ENCODE peak calls at places on chromosomes 4 and X, in seven cellular contexts. I, M, F, S, U, X and B are unnamed samples.

GRCh38 chrX:55451990-55452824 is at the start of gene MAGEH1:
- DNase-seq in I (peak; percentile 65), M (peak; percentile 84), F (peak; percentile 86), S (peak; percentile 80), U (peak; percentile 65), X (peak; percentile 85), B (peak; percentile 47)

GRCh38 chrX:109774706-109775105 is 41.6 kb upstream of the ACSL4 start:
- DNase-seq in I (no peak), M (no peak), F (no peak), S (no peak), U (no peak), X (no peak), B (no peak)

GRCh38 chr4:138851626-138852443 is 163.7 kb upstream of the NOCT start:
- DNase-seq in I (no peak), M (no peak), F (no peak), S (no peak), U (no peak), X (no peak), B (no peak)

GRCh38 chrX:13220916-13221315 is 98.9 kb downstream of the ATXN3L start:
- DNase-seq in I (no peak), M (no peak), F (no peak), S (no peak), U (no peak), X (no peak), B (no peak)

GRCh38 chr4:162126754-162127153 is 37.0 kb downstream of the FSTL5 start:
- DNase-seq in I (no peak), M (no peak), F (no peak), S (no peak), U (no peak), X (no peak), B (no peak)

GRCh38 chrX:31590581-31591113 is 518.8 kb upstream of the FTHL17 start:
- DNase-seq in I (no peak), M (no peak), F (no peak), S (no peak), U (no peak), X (no peak), B (no peak)

GRCh38 chrX:25968920-25969319 is 169.2 kb upstream of the MAGEB18 start:
- DNase-seq in I (no peak), M (no peak), F (no peak), S (peak; percentile 23), U (no peak), X (no peak), B (no peak)

GRCh38 chr4:69617083-69617694 is 22.3 kb downstream of the UGT2A2 start:
- DNase-seq in I (no peak), M (no peak), F (peak; percentile 7), S (no peak), U (no peak), X (no peak), B (no peak)

GRCh38 chr4:94436512-94436911 is 15.2 kb upstream of the PDLIM5 start:
- DNase-seq in I (no peak), M (no peak), F (no peak), S (no peak), U (no peak), X (no peak), B (no peak)

GRCh38 chr4:128232719-128233118 is 54.9 kb downstream of the PGRMC2 start:
- DNase-seq in I (no peak), M (no peak), F (no peak), S (no peak), U (no peak), X (no peak), B (no peak)

GRCh38 chr4:32789026-32789608 is 2068.9 kb downstream of the PCDH7 start:
- DNase-seq in I (no peak), M (no peak), F (no peak), S (no peak), U (no peak), X (no peak), B (no peak)

GRCh38 chr4:6427439-6428090 is 44.8 kb downstream of the PPP2R2C start:
- DNase-seq in I (no peak), M (no peak), F (no peak), S (no peak), U (no peak), X (no peak), B (no peak)

GRCh38 chr4:156547439-156547838 is 424.2 kb downstream of the PDGFC start:
- DNase-seq in I (no peak), M (no peak), F (no peak), S (no peak), U (no peak), X (no peak), B (no peak)

GRCh38 chr4:164087733-164088132 is 593.2 kb downstream of the TMA16 start:
- DNase-seq in I (no peak), M (no peak), F (no peak), S (no peak), U (no peak), X (no peak), B (no peak)

GRCh38 chr4:106795326-106795725 is 240.8 kb downstream of the DKK2 start:
- DNase-seq in I (no peak), M (no peak), F (no peak), S (no peak), U (no peak), X (no peak), B (no peak)

GRCh38 chr4:102685768-102686167 is 75.0 kb downstream of the MANBA start:
- DNase-seq in I (no peak), M (no peak), F (no peak), S (no peak), U (no peak), X (no peak), B (no peak)

GRCh38 chr4:78612398-78613005 is 60.9 kb downstream of the ANXA3 start:
- DNase-seq in I (no peak), M (no peak), F (peak; percentile 82), S (peak; percentile 37), U (no peak), X (no peak), B (no peak)

GRCh38 chrX:118345045-118345400 is 883 bp upstream of the WDR44 start:
- DNase-seq in I (no peak), M (no peak), F (no peak), S (no peak), U (no peak), X (no peak), B (no peak)

GRCh38 chrX:101550362-101550761 is at the start of gene ARMCX1:
- DNase-seq in I (peak; percentile 67), M (peak; percentile 70), F (no peak), S (peak; percentile 68), U (peak; percentile 54), X (peak; percentile 88), B (peak; percentile 11)

GRCh38 chrX:5726246-5726645 is 502.4 kb downstream of the NLGN4X start:
- DNase-seq in I (no peak), M (no peak), F (no peak), S (no peak), U (no peak), X (peak; percentile 23), B (no peak)

GRCh38 chrX:3669841-3670240 is 43.6 kb downstream of the PRKX start:
- DNase-seq in I (no peak), M (no peak), F (no peak), S (no peak), U (no peak), X (no peak), B (no peak)

GRCh38 chr4:123640271-123640670 is 243.7 kb downstream of the SPRY1 start:
- DNase-seq in I (no peak), M (no peak), F (no peak), S (no peak), U (no peak), X (no peak), B (no peak)

GRCh38 chrX:151983186-151983585 is 8.7 kb upstream of the GABRE start:
- DNase-seq in I (no peak), M (no peak), F (no peak), S (no peak), U (no peak), X (no peak), B (no peak)

GRCh38 chrX:56219702-56220101 is 12.5 kb upstream of the KLF8 start:
- DNase-seq in I (no peak), M (no peak), F (no peak), S (no peak), U (no peak), X (no peak), B (no peak)

DNA sequence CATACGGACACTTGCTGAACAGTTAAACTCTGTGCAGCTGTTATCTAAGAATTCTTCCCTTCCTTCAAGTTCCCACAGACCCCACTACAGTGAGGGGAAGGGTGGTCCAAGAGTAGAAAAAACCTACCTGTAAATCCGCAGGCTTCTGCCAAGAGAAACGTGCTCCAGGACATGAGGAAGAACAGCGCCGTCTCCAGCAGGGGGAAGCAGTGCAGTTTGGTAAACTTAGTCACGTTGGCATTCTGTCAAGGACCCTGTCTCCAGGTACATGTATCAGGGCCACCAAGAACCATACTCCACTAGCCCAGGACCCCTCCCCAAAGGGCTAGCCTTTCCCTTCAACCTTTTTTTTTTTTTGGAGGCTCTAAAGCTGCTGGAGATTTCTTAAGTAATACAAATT is 79.9 kb downstream of the CHST7 start:
- DNase-seq in I (no peak), M (no peak), F (peak; percentile 5), S (peak; percentile 37), U (no peak), X (no peak), B (no peak)
- TF ChIP-seq CTCF in I (no peak), M (no peak), F (peak; percentile 46), S (peak; percentile 52), U (no peak), X (no peak), B (no peak)

DNA sequence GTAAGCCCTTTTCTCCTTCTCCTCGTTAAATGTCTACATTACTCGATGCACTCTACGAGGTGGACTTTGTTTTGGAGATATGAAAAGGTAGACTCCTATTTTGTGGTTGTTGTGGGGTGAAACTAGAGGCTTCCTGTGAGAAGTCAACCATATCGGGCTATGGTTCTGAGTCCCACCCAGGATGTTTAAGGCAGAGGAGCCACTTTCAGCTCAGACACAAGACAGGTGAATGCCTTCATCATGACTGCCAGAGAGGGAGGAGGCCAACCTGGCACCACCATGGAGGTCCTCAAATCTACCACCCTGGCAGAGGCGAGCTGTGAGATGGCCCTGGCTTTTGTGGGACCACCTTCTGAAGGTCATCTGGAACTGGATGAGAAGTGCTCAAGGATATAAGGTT is 154.4 kb upstream of the KLF3 start:
- DNase-seq in I (no peak), M (no peak), F (no peak), S (no peak), U (no peak), X (no peak), B (no peak)
- H3K4me1 ChIP-seq in I (no peaks in the 10 kb centered on the region), M (no peaks in the 10 kb centered on the region), F (no peaks in the 10 kb centered on the region), S (no peaks in the 10 kb centered on the region), U (no peaks in the 10 kb centered on the region), X (no peaks in the 10 kb centered on the region), B (no peaks in the 10 kb centered on the region)

DNA sequence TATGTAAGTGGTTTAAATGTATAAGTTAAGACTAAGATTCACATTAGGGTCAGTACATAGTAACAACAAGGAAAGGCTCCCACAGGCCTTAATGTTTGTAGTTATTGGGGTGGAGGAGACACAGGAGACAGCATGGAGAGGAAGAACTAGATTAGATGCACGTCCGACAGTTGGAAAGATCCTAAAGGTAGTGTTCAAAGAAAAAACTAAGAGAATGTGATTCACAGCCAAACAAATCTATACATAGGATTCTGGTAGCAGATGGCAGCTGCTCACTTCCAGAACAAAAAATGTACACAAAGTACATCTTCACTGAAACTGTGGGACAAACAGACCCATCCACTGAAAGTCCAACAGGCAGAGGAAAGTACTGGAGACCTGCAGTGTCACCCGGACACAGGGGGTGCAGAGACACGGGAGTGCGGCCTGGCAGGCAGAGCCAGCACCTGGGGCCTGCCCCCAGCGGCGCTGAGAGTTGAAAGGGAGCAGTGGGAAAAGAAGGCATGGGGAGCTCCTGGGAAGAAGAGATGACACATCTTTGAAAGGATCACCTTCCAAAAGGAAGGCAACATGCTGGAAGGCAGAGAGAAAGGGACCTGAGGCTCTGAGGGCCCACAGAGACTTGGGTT is 40.0 kb downstream of the NELFA start:
- DNase-seq in I (no peak), M (no peak), F (no peak), S (no peak), U (no peak), X (no peak), B (no peak)
- H3K36me3 ChIP-seq in I (peaks cover 60% of the 10 kb centered on the region), M (peaks cover 24% of the 10 kb centered on the region), F (peaks cover 90% of the 10 kb centered on the region), S (peaks cover 73% of the 10 kb centered on the region), U (no peaks in the 10 kb centered on the region), X (peaks cover 17% of the 10 kb centered on the region), B (peaks cover 3% of the 10 kb centered on the region)

GRCh38 chr4:1567808-1568581 is 116.1 kb downstream of the FAM53A start:
- DNase-seq in I (no peak), M (no peak), F (no peak), S (no peak), U (no peak), X (no peak), B (no peak)
- TF ChIP-seq CTCF in I (no peak), M (no peak), F (no peak), S (no peak), U (no peak), X (no peak), B (no peak)